ENCODE peak calls at places on chromosomes 13 and 19, in four cellular contexts. N is tibial nerve, Q is thoracic aorta, W is brain microvascular endothelial cell. E is an unnamed sample.
A peak's percentile ranks its signal among the peaks of the same experiment; 100 is the strongest.

GRCh38 chr19:5947435-5947834 is 30.5 kb downstream of the RANBP3 start:
- DNase-seq in W (peak; percentile 57), N (peak; percentile 69), Q (no peak), E (no peak)

GRCh38 chr13:112685856-112686255 is 4.0 kb upstream of the ATP11A start:
- DNase-seq in W (no peak), Q (no peak), N (no peak), E (no peak)

GRCh38 chr19:1811472-1811894 is 593 bp downstream of the ATP8B3 start:
- DNase-seq in N (peak; percentile 25), Q (peak; percentile 58), W (peak; percentile 18), E (no peak)

GRCh38 chr13:91314888-91315287 is 32.6 kb upstream of the MIR17HG start:
- DNase-seq in Q (no peak), N (no peak), W (no peak), E (no peak)

GRCh38 chr19:6393982-6394412 is 1.0 kb upstream of the GTF2F1 start:
- DNase-seq in W (no peak), N (no peak), Q (no peak), E (no peak)

GRCh38 chr13:22009500-22009899 is 338.6 kb downstream of the FGF9 start:
- DNase-seq in N (no peak), W (no peak), Q (no peak), E (no peak)

GRCh38 chr13:73549717-73550116 is 490.9 kb downstream of the KLF5 start:
- DNase-seq in N (no peak), W (no peak), Q (no peak), E (no peak)

GRCh38 chr13:60571571-60571970 is 174.6 kb downstream of the TDRD3 start:
- DNase-seq in W (no peak), Q (no peak), N (no peak), E (no peak)

GRCh38 chr13:63463782-63464610 is 2048.3 kb upstream of the PCDH20 start:
- DNase-seq in N (no peak), W (no peak), Q (no peak), E (no peak)

GRCh38 chr19:48842744-48843162 is 6.5 kb upstream of the HSD17B14 start:
- DNase-seq in Q (no peak), W (peak; percentile 34), N (peak; percentile 83), E (no peak)

DNA sequence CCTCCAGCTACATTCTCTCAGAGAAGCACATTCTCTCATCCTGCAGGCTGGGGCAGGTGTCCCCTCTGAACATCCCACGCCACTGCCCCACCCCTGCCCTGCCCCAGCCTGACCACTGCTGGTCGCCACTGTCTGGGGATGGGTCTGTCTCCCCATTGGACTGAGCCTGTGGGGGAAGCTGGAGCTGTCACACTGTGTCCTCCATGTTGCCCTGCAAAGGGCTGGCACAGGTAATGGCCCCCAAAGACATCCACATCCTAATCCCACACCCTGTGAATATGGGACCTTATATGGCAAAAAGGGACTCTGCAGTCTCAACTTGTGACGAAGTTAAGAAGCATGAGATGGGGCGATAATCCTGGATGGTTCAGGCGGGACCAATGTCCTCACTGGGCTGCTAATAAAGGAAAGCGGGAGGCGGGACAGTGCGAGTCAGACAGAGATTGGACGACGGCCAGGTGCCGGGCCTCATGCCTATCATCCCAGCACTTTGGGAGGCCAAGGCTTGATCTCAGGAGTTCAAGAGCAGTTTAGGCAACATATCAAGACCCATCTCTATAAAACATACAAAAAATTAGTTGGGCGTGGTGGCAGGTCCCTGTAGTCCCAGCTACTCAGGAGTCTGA is 9.1 kb downstream of the AP2S1 start:
- DNase-seq in N (peak; percentile 49), W (peak; percentile 64), Q (peak; percentile 47), E (no peak)
- H3K36me3 ChIP-seq in N (peaks cover 75% of the 10 kb centered on the region), W (peaks cover 67% of the 10 kb centered on the region), Q (peaks cover 31% of the 10 kb centered on the region), E (peaks cover 24% of the 10 kb centered on the region)

GRCh38 chr13:30362869-30363268 is 55.5 kb upstream of the KATNAL1 start:
- DNase-seq in W (no peak), N (peak; percentile 20), Q (no peak), E (no peak)
- H3K36me3 ChIP-seq in W (no peaks in the 10 kb centered on the region), N (no peaks in the 10 kb centered on the region), Q (no peaks in the 10 kb centered on the region), E (no peaks in the 10 kb centered on the region)

DNA sequence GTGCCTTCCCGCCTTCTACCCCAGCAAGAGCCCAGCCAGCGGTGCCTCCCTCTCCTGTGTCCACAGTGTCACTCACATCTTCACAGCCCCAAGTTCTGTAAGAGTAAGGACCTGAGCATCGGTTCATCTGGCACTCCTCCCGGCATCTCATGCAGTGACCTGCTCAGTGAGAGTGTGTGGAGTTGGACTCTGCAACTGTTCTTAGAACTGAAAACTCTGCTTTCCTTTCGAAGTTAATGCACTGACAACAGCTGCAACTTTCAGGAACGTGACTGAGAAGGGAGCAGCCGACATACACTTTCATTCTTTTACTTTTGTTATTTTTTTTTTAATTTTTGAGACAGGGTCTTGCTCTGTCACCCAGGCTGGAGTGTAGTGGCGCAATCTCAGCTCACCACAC is 41.2 kb downstream of the CEP89 start:
- DNase-seq in W (no peak), Q (no peak), N (no peak), E (no peak)
- H3K36me3 ChIP-seq in W (peaks cover 8% of the 10 kb centered on the region), Q (peaks cover 17% of the 10 kb centered on the region), N (peaks cover 100% of the 10 kb centered on the region), E (peaks cover 10% of the 10 kb centered on the region)

DNA sequence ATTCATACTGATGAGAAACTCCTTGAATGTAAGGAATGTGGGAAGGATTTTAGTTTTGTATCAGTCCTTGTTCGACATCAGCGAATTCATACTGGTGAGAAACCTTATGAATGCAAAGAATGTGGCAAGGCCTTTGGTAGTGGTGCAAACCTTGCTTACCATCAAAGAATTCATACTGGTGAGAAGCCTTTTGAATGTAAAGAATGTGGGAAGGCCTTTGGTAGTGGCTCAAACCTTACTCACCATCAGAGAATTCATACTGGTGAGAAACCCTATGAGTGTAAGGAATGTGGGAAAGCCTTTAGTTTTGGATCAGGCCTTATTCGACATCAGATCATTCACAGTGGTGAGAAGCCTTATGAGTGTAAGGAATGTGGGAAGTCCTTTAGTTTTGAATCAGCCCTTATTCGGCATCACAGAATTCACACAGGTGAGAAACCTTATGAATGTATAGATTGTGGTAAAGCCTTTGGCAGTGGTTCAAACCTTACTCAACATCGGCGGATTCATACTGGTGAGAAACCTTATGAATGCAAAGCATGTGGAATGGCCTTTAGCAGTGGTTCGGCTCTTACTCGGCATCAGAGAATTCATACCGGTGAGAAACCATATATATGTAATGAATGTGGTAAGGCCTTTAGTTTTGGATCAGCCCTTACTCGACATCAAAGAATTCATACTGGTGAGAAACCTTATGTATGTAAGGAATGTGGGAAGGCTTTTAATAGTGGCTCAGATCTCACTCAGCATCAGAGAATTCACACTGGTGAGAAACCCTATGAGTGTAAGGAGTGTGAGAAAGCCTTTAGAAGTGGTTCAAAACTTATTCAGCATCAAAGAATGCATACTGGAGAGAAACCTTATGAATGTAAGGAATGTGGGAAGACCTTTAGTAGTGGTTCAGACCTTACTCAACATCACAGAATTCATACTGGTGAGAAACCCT is 26.6 kb downstream of the ZNF345 start:
- DNase-seq in Q (no peak), W (no peak), N (no peak), E (no peak)
- H3K36me3 ChIP-seq in Q (peaks cover 64% of the 10 kb centered on the region), W (no peaks in the 10 kb centered on the region), N (peaks cover 92% of the 10 kb centered on the region), E (peaks cover 4% of the 10 kb centered on the region)

DNA sequence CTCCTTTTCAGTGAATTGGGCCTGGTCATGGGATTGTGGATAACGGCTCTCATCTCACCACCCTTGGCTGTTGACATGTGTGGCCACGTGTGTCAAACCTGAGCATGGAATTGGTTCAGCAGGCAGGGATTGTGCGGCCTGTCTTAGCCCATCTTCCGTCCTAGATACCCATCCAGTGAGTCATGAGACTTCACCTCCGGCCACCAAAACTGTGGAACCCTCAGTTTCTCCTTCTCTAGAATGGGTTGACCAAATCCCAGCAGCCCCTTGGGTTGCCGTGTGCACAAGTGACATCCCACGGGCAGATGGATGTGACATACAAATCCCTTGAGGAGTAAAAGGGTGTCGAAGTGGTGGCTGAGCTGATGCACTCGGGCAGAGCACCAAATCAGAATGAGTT is 6.7 kb downstream of the GGN start:
- DNase-seq in Q (no peak), W (no peak), N (no peak), E (no peak)
- H3K36me3 ChIP-seq in Q (peaks cover 44% of the 10 kb centered on the region), W (peaks cover 78% of the 10 kb centered on the region), N (peaks cover 99% of the 10 kb centered on the region), E (peaks cover 50% of the 10 kb centered on the region)

GRCh38 chr19:16415806-16416205 is 56.0 kb downstream of the EPS15L1 start:
- DNase-seq in Q (no peak), N (no peak), W (no peak), E (no peak)

GRCh38 chr19:16418597-16418962 is 53.2 kb downstream of the EPS15L1 start:
- DNase-seq in W (no peak), N (no peak), Q (no peak), E (no peak)

GRCh38 chr19:16416996-16417395 is 54.8 kb downstream of the EPS15L1 start:
- DNase-seq in W (no peak), N (no peak), Q (no peak), E (no peak)

GRCh38 chr19:16417660-16418596 is 53.8 kb downstream of the EPS15L1 start:
- DNase-seq in W (peak; percentile 35), Q (no peak), N (peak; percentile 76), E (no peak)

GRCh38 chr19:16416574-16416973 is 55.2 kb downstream of the EPS15L1 start:
- DNase-seq in W (no peak), N (no peak), Q (no peak), E (no peak)
- H3K36me3 ChIP-seq in W (peaks cover 60% of the 10 kb centered on the region), N (peaks cover 96% of the 10 kb centered on the region), Q (peaks cover 53% of the 10 kb centered on the region), E (peaks cover 25% of the 10 kb centered on the region)

GRCh38 chr19:10453852-10454251 is 33.5 kb downstream of the PDE4A start:
- DNase-seq in N (no peak), Q (no peak), W (no peak), E (no peak)

GRCh38 chr19:10450191-10450852 is 30.0 kb downstream of the PDE4A start:
- DNase-seq in N (no peak), Q (no peak), W (no peak), E (no peak)

GRCh38 chr19:10452726-10453620 is 32.6 kb downstream of the PDE4A start:
- DNase-seq in Q (no peak), N (no peak), W (no peak), E (no peak)

GRCh38 chr19:10449037-10449436 is 28.7 kb downstream of the PDE4A start:
- DNase-seq in W (no peak), N (no peak), Q (no peak), E (no peak)

GRCh38 chr19:10450853-10451609 is 30.7 kb downstream of the PDE4A start:
- DNase-seq in N (no peak), W (no peak), Q (no peak), E (no peak)
- H3K36me3 ChIP-seq in N (peaks cover 12% of the 10 kb centered on the region), W (peaks cover 7% of the 10 kb centered on the region), Q (peaks cover 7% of the 10 kb centered on the region), E (peaks cover 13% of the 10 kb centered on the region)

DNA sequence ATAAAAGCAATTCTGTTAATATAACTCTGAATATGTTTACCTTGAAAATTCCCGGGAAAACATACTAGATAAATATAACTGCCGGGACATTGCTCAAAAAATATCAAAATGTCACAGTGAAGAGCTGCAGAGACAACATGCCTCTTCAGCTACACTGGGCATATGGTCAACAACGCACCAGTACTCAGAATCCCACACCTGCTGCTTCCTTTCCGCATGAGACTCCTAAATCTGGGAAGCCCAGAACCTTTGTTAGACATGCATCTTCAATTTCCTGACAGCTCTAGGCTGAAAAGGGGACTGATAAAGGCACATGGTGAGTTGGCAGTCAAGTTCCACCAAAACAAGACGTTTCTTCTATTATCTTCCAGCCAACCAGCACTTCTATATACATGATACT is 53.7 kb downstream of the USP12 start:
- DNase-seq in W (no peak), N (no peak), Q (no peak), E (no peak)
- H3K36me3 ChIP-seq in W (no peaks in the 10 kb centered on the region), N (peaks cover 19% of the 10 kb centered on the region), Q (peaks cover 2% of the 10 kb centered on the region), E (no peaks in the 10 kb centered on the region)